ENCODE peak calls at places on chromosome 19, in five cellular contexts. N is T follicular helper cell; K is stimulated activated CD8-positive, alpha-beta memory T cell treated with anti-CD3 and anti-CD28 coated beads, Interleukin-7, amount 100 ng/mL, for 1 hour; X is iris pigment epithelial cell; G is RCC 7860. O is an unnamed sample.

GRCh38 chr19:51695088-51695487 is 2.0 kb downstream of the SPACA6 start:
- DNase-seq in X (no peak), K (no peak), G (no peak), N (no peak), O (no peak)

GRCh38 chr19:41341669-41342490 is 11.8 kb downstream of the TGFB1 start:
- DNase-seq in N (no peak), G (no peak), K (no peak), X (no peak), O (no peak)

GRCh38 chr19:19179548-19180441 is 9.7 kb upstream of the MEF2B start:
- DNase-seq in X (peak), G (no peak), N (no peak), K (no peak), O (no peak)

GRCh38 chr19:17405250-17406038 is at the start of gene BST2:
- DNase-seq in G (peak), N (peak), X (peak), K (no peak), O (peak)

GRCh38 chr19:22634450-22634827 is 315 bp downstream of the ZNF492 start:
- DNase-seq in K (no peak), X (no peak), N (no peak), G (no peak), O (no peak)

GRCh38 chr19:11373166-11373884 is 1.1 kb upstream of the SWSAP1 start:
- DNase-seq in G (no peak), X (no peak), N (no peak), K (no peak), O (no peak)

GRCh38 chr19:31356587-31357314 is 7.5 kb upstream of the TSHZ3 start:
- DNase-seq in X (no peak), K (no peak), N (peak), G (no peak), O (no peak)

GRCh38 chr19:38891791-38892190 is 7.6 kb downstream of the SIRT2 start:
- DNase-seq in X (no peak), K (no peak), N (no peak), G (no peak), O (no peak)

GRCh38 chr19:16136185-16137067 is 7.1 kb upstream of the HSH2D start:
- DNase-seq in N (no peak), X (no peak), G (no peak), K (no peak), O (no peak)

GRCh38 chr19:2261438-2262172 is 5.4 kb upstream of the JSRP1 start:
- DNase-seq in G (no peak), X (no peak), K (no peak), N (no peak), O (peak)

GRCh38 chr19:37931941-37932655 is 25.1 kb downstream of the SIPA1L3 start:
- DNase-seq in G (peak), N (no peak), K (no peak), X (peak), O (no peak)

GRCh38 chr19:29687244-29687896 is 22.1 kb downstream of the PLEKHF1 start:
- DNase-seq in G (no peak), N (no peak), X (peak), K (no peak), O (no peak)

GRCh38 chr19:33404506-33404905 is 31.0 kb downstream of the CEBPG start:
- DNase-seq in N (no peak), X (no peak), K (no peak), G (no peak), O (no peak)

GRCh38 chr19:29232315-29232852 is 19.4 kb upstream of the UQCRFS1 start:
- DNase-seq in K (no peak), N (no peak), G (no peak), X (no peak), O (no peak)

GRCh38 chr19:11347546-11347945 is 1.2 kb downstream of the CCDC159 start:
- DNase-seq in N (no peak), G (no peak), X (no peak), K (no peak), O (no peak)

GRCh38 chr19:51546650-51547396 is 15.4 kb upstream of the SIGLEC6 start:
- DNase-seq in N (no peak), G (peak), X (peak), K (no peak), O (no peak)

GRCh38 chr19:13164370-13165090 is 14.3 kb downstream of the IER2 start:
- DNase-seq in N (peak), K (no peak), X (peak), G (peak), O (peak)

GRCh38 chr19:35959040-35959967 is 23.1 kb downstream of the LRFN3 start:
- DNase-seq in X (peak), N (peak), K (peak), G (no peak), O (peak)

GRCh38 chr19:35856001-35856400 is 710 bp upstream of the KIRREL2 start:
- DNase-seq in K (no peak), X (no peak), N (no peak), G (no peak), O (no peak)

GRCh38 chr19:14035706-14036105 is 4.1 kb downstream of the IL27RA start:
- DNase-seq in K (no peak), N (no peak), X (no peak), G (no peak), O (no peak)

GRCh38 chr19:11798391-11799296 is at the start of gene ZNF491:
- DNase-seq in K (peak), G (peak), X (peak), N (peak), O (peak)

GRCh38 chr19:43641333-43641732 is 1.7 kb upstream of the CADM4 start:
- DNase-seq in X (no peak), G (no peak), K (no peak), N (no peak), O (no peak)

GRCh38 chr19:12255372-12255771 is 39.3 kb downstream of the ZNF44 start:
- DNase-seq in K (no peak), N (no peak), X (no peak), G (no peak), O (no peak)

GRCh38 chr19:53621885-53622710 is 9.7 kb upstream of the DPRX start:
- DNase-seq in G (no peak), X (peak), K (no peak), N (no peak), O (no peak)